ENCODE peak calls at places on chromosomes 11 and 22, in four cellular contexts. D, Z, Y and E are unnamed samples.

GRCh38 chr11:62410972-62411371 is 7.9 kb upstream of the SCGB1A1 start:
- DNase-seq in Z (no peak), D (no peak), Y (no peak), E (no peak)

GRCh38 chr11:119222308-119222707 is 16.2 kb downstream of the CBL start:
- DNase-seq in Y (peak; percentile 74), Z (no peak), D (no peak), E (no peak)

GRCh38 chr11:60169264-60169915 is 13.5 kb downstream of the MS4A6A start:
- DNase-seq in Y (no peak), Z (peak; percentile 31), D (no peak), E (no peak)

GRCh38 chr22:42905702-42906183 is 48.7 kb upstream of the ARFGAP3 start:
- DNase-seq in D (no peak), Z (no peak), Y (no peak), E (no peak)

GRCh38 chr11:122795281-122795680 is 43.0 kb upstream of the CRTAM start:
- DNase-seq in D (no peak), Y (no peak), Z (no peak), E (no peak)

GRCh38 chr11:68031136-68031459 is 617 bp downstream of the NDUFS8 start:
- DNase-seq in D (no peak), Y (no peak), Z (no peak), E (no peak)

GRCh38 chr11:12160680-12161079 is 50.3 kb downstream of the MICAL2 start:
- DNase-seq in Z (no peak), Y (no peak), D (no peak), E (no peak)

GRCh38 chr11:33263549-33263948 is 6.4 kb downstream of the HIPK3 start:
- DNase-seq in D (no peak), Z (peak; percentile 75), Y (no peak), E (no peak)

GRCh38 chr22:22716136-22716535 is 71.7 kb downstream of the GGTLC2 start:
- DNase-seq in D (no peak), Z (no peak), Y (no peak), E (no peak)

GRCh38 chr11:33533668-33534067 is 167.0 kb downstream of the C11orf91 start:
- DNase-seq in Y (no peak), D (no peak), Z (no peak), E (no peak)

GRCh38 chr11:74685338-74685737 is 45.9 kb downstream of the CHRDL2 start:
- DNase-seq in Y (no peak), D (no peak), Z (no peak), E (no peak)

GRCh38 chr11:74641905-74642304 is 49.5 kb downstream of the POLD3 start:
- DNase-seq in Z (no peak), Y (no peak), D (no peak), E (no peak)

GRCh38 chr11:70389191-70389590 is 9.1 kb upstream of the CTTN start:
- DNase-seq in Z (no peak), D (no peak), Y (no peak), E (no peak)

GRCh38 chr11:15159085-15159484 is 44.4 kb downstream of the INSC start:
- DNase-seq in D (no peak), Y (no peak), Z (peak; percentile 20), E (no peak)

GRCh38 chr11:66541892-66542291 is 4.0 kb downstream of the ZDHHC24 start:
- DNase-seq in Y (no peak), D (no peak), Z (no peak), E (no peak)

GRCh38 chr11:63602296-63602695 is 11.9 kb downstream of the PLAAT3 start:
- DNase-seq in Y (no peak), D (no peak), Z (no peak), E (no peak)